ENCODE peak calls at places on chromosomes 5 and 9, in four cellular contexts. A is aorta, E is iPS DF 19.7, J is transverse colon. H is an unnamed sample.

GRCh38 chr9:3912817-3913216 is 387.0 kb upstream of the RFX3 start:
- DNase-seq in A (no peak), E (no peak), J (no peak), H (no peak)

GRCh38 chr9:128706671-128707381 is 4.5 kb downstream of the PKN3 start:
- DNase-seq in A (peak), E (no peak), J (no peak), H (no peak)

GRCh38 chr5:40204157-40204556 is 475.6 kb upstream of the PTGER4 start:
- DNase-seq in A (no peak), E (no peak), J (no peak), H (no peak)

GRCh38 chr5:148912714-148913398 is 86.4 kb downstream of the ADRB2 start:
- DNase-seq in A (no peak), E (peak), J (no peak), H (no peak)

GRCh38 chr5:55232985-55233928 is at the start of gene CCNO:
- DNase-seq in A (peak), E (peak), J (peak), H (peak)

GRCh38 chr5:72693001-72693442 is 123.4 kb upstream of the TNPO1 start:
- DNase-seq in A (no peak), E (no peak), J (no peak), H (peak)

GRCh38 chr5:135254183-135254582 is 144.8 kb downstream of the MACROH2A1 start:
- DNase-seq in A (no peak), E (no peak), J (no peak), H (no peak)

GRCh38 chr5:10077721-10078551 is 171.8 kb downstream of the ATPSCKMT start:
- DNase-seq in A (no peak), E (no peak), J (no peak), H (no peak)

GRCh38 chr5:78109891-78110324 is 184.6 kb downstream of the AP3B1 start:
- DNase-seq in A (no peak), E (no peak), J (no peak), H (no peak)

GRCh38 chr5:172749076-172749475 is 21.9 kb downstream of the DUSP1 start:
- DNase-seq in A (no peak), E (no peak), J (no peak), H (no peak)

GRCh38 chr9:13485068-13485596 is 205.6 kb upstream of the MPDZ start:
- DNase-seq in A (peak), E (no peak), J (peak), H (no peak)

GRCh38 chr9:97440160-97440559 is 28.3 kb downstream of the TDRD7 start:
- DNase-seq in A (no peak), E (no peak), J (no peak), H (no peak)

GRCh38 chr5:102324714-102325113 is 28.6 kb upstream of the SLCO4C1 start:
- DNase-seq in A (no peak), E (no peak), J (no peak), H (no peak)

GRCh38 chr5:159184858-159185381 is 24.4 kb downstream of the RNF145 start:
- DNase-seq in A (no peak), E (no peak), J (no peak), H (no peak)

GRCh38 chr5:8270246-8270645 is 401.3 kb downstream of the MTRR start:
- DNase-seq in A (no peak), E (no peak), J (no peak), H (no peak)

GRCh38 chr5:6251579-6252102 is 126.7 kb downstream of the MED10 start:
- DNase-seq in A (no peak), E (no peak), J (no peak), H (no peak)

GRCh38 chr5:98713856-98714255 is 59.6 kb upstream of the RGMB start:
- DNase-seq in A (no peak), E (no peak), J (no peak), H (no peak)

GRCh38 chr5:175129121-175129520 is 314.9 kb downstream of the DRD1 start:
- DNase-seq in A (no peak), E (no peak), J (no peak), H (no peak)

GRCh38 chr5:60835554-60835953 is 8.5 kb downstream of the ELOVL7 start:
- DNase-seq in A (no peak), E (no peak), J (no peak), H (no peak)

GRCh38 chr9:98342819-98343208 is 87.4 kb upstream of the TBC1D2 start:
- DNase-seq in A (no peak), E (no peak), J (no peak), H (peak)

GRCh38 chr9:124016152-124017063 is 4.8 kb downstream of the LHX2 start:
- DNase-seq in A (no peak), E (no peak), J (no peak), H (no peak)

GRCh38 chr5:41334758-41335157 is 121.4 kb upstream of the C6 start:
- DNase-seq in A (peak), E (peak), J (no peak), H (no peak)

GRCh38 chr9:91883503-91883902 is 66.5 kb downstream of the ROR2 start:
- DNase-seq in A (no peak), E (no peak), J (no peak), H (no peak)

GRCh38 chr9:88534456-88535225 is at the start of gene NXNL2:
- DNase-seq in A (peak), E (no peak), J (peak), H (peak)

GRCh38 chr5:2902186-2902585 is 150.7 kb upstream of the IRX2 start:
- DNase-seq in A (no peak), E (no peak), J (no peak), H (no peak)

GRCh38 chr9:121945849-121946248 is 147.3 kb downstream of the TTLL11 start:
- DNase-seq in A (no peak), E (no peak), J (no peak), H (no peak)